ENCODE peak calls at places on chromosomes 13 and 19, in nine cellular contexts. Q, G, P, S, J, A, T, V and R are unnamed samples.

GRCh38 chr13:113160983-113161382 is 2.5 kb downstream of the PROZ start:
- DNase-seq in A (peak; percentile 81), J (no peak), Q (no peak), S (no peak), G (no peak), V (no peak), P (no peak), T (no peak), R (no peak)

GRCh38 chr19:50801107-50801506 is 10.9 kb downstream of the ACP4 start:
- DNase-seq in G (no peak), A (no peak), J (no peak), P (no peak), S (no peak), Q (no peak), V (no peak), T (no peak), R (no peak)

GRCh38 chr13:96817336-96817941 is 176.8 kb downstream of the OXGR1 start:
- DNase-seq in J (peak; percentile 21), A (no peak), V (no peak), Q (no peak), S (no peak), T (no peak), P (no peak), G (no peak), R (peak; percentile 30)

GRCh38 chr13:100581504-100581903 is 7.1 kb downstream of the GGACT start:
- DNase-seq in A (no peak), P (no peak), J (no peak), Q (no peak), V (no peak), T (no peak), G (no peak), S (no peak), R (no peak)

GRCh38 chr19:8208710-8209110 is 460 bp upstream of the CERS4 start:
- DNase-seq in T (no peak), G (no peak), P (no peak), J (no peak), V (no peak), Q (no peak), S (no peak), A (peak; percentile 93), R (no peak)

GRCh38 chr19:5587661-5588060 is 19.9 kb upstream of the TINCR start:
- DNase-seq in J (no peak), T (no peak), G (no peak), S (no peak), Q (no peak), A (no peak), P (no peak), V (no peak), R (no peak)

GRCh38 chr13:43546260-43546659 is 240.5 kb downstream of the ENOX1 start:
- DNase-seq in S (no peak), V (no peak), Q (no peak), A (no peak), P (no peak), G (peak; percentile 82), T (no peak), J (peak; percentile 66), R (peak; percentile 16)

GRCh38 chr13:53105477-53105876 is 76.9 kb downstream of the OLFM4 start:
- DNase-seq in G (no peak), S (no peak), V (no peak), T (no peak), A (no peak), P (no peak), Q (no peak), J (no peak), R (no peak)

GRCh38 chr13:37457594-37457993 is 141.0 kb downstream of the POSTN start:
- DNase-seq in J (peak; percentile 36), V (no peak), P (no peak), G (no peak), Q (no peak), S (no peak), A (no peak), T (no peak), R (peak; percentile 50)

GRCh38 chr13:42769650-42770049 is 11.7 kb upstream of the FAM216B start:
- DNase-seq in V (no peak), J (no peak), Q (no peak), P (no peak), S (no peak), T (no peak), A (no peak), G (no peak), R (no peak)

GRCh38 chr13:26558074-26558805 is 757 bp downstream of the WASF3 start:
- DNase-seq in P (no peak), Q (no peak), A (peak; percentile 85), G (no peak), J (peak; percentile 14), V (no peak), T (no peak), S (no peak), R (peak; percentile 5)

GRCh38 chr19:47230122-47230920 is 678 bp downstream of the BBC3 start:
- DNase-seq in A (peak; percentile 96), V (peak; percentile 81), J (peak; percentile 54), P (no peak), Q (peak; percentile 82), T (no peak), G (peak; percentile 78), S (no peak), R (peak; percentile 68)

GRCh38 chr19:13329766-13330165 is 176.5 kb downstream of the CACNA1A start:
- DNase-seq in P (peak; percentile 43), T (no peak), A (no peak), Q (no peak), S (no peak), G (no peak), V (no peak), J (no peak), R (no peak)

GRCh38 chr13:73138276-73138950 is 79.6 kb downstream of the KLF5 start:
- DNase-seq in S (no peak), Q (no peak), G (no peak), T (peak; percentile 18), P (peak; percentile 96), A (no peak), J (peak; percentile 15), V (no peak), R (peak; percentile 35)

GRCh38 chr13:26406791-26407190 is 150.7 kb upstream of the WASF3 start:
- DNase-seq in J (no peak), P (no peak), T (no peak), S (no peak), A (no peak), G (no peak), V (no peak), Q (no peak), R (no peak)

GRCh38 chr13:109985871-109986270 is 199.5 kb upstream of the IRS2 start:
- DNase-seq in G (no peak), A (no peak), S (no peak), Q (no peak), V (no peak), J (no peak), P (no peak), T (no peak), R (no peak)

GRCh38 chr19:17281391-17282304 is at the start of gene ANKLE1:
- DNase-seq in A (no peak), S (no peak), P (no peak), G (peak; percentile 52), V (no peak), J (no peak), Q (peak; percentile 71), T (no peak), R (no peak)

GRCh38 chr13:65719831-65720230 is 1510.3 kb downstream of the PCDH9 start:
- DNase-seq in V (no peak), P (no peak), Q (no peak), A (no peak), S (no peak), G (no peak), J (no peak), T (no peak), R (no peak)

GRCh38 chr19:15248106-15248505 is 15.9 kb upstream of the EPHX3 start:
- DNase-seq in Q (no peak), J (no peak), P (no peak), G (peak; percentile 62), A (no peak), T (no peak), V (no peak), S (no peak), R (peak; percentile 40)

GRCh38 chr19:42285546-42285945 is 16.4 kb upstream of the PRR19 start:
- DNase-seq in T (no peak), V (no peak), P (no peak), J (no peak), G (peak; percentile 46), A (peak; percentile 83), Q (no peak), S (no peak), R (no peak)

GRCh38 chr13:113753171-113753570 is 5.9 kb upstream of the TMEM255B start:
- DNase-seq in P (no peak), A (no peak), G (no peak), J (no peak), Q (no peak), T (no peak), V (no peak), S (no peak), R (no peak)

GRCh38 chr19:17687857-17688784 is at the start of gene UNC13A:
- DNase-seq in Q (peak; percentile 56), J (peak; percentile 45), G (peak; percentile 56), T (no peak), P (no peak), S (no peak), V (peak; percentile 18), A (no peak), R (peak; percentile 28)